ENCODE peak calls at places on chromosomes 12 and 14, in eight cellular contexts. Q is AG04450, L is Calu3, W is MM.1S, V is Peyer's patch, J is left lung, U is coronary artery, N is fibroblast of mammary gland. K is an unnamed sample.

GRCh38 chr14:25400607-25401206 is 350.8 kb upstream of the STXBP6 start:
- DNase-seq in Q (no peak), L (peak), W (peak), V (peak), J (no peak), U (no peak), N (peak), K (no peak)

GRCh38 chr12:60201891-60202290 is 606.1 kb downstream of the SLC16A7 start:
- DNase-seq in Q (no peak), L (no peak), W (no peak), V (no peak), J (no peak), U (no peak), N (peak), K (no peak)

GRCh38 chr12:131940121-131940520 is 9.6 kb upstream of the EP400 start:
- DNase-seq in Q (no peak), L (no peak), W (no peak), V (peak), J (peak), U (no peak), N (no peak), K (no peak)

GRCh38 chr12:130879781-130880389 is 8.0 kb downstream of the RAN start:
- DNase-seq in Q (no peak), L (no peak), W (no peak), V (no peak), J (no peak), U (no peak), N (no peak), K (no peak)

GRCh38 chr12:126212827-126213226 is 1147.6 kb downstream of the AACS start:
- DNase-seq in Q (no peak), L (no peak), W (no peak), V (no peak), J (no peak), U (no peak), N (no peak), K (no peak)

GRCh38 chr14:85535916-85536834 is 6.2 kb downstream of the FLRT2 start:
- DNase-seq in Q (no peak), L (no peak), W (no peak), V (no peak), J (no peak), U (no peak), N (peak), K (no peak)

GRCh38 chr12:47773062-47773857 is at the start of gene SLC48A1:
- DNase-seq in Q (no peak), L (peak), W (peak), V (peak), J (peak), U (no peak), N (peak), K (peak)

GRCh38 chr12:102427542-102427923 is 52.8 kb downstream of the IGF1 start:
- DNase-seq in Q (no peak), L (no peak), W (no peak), V (no peak), J (peak), U (no peak), N (no peak), K (no peak)

DNA sequence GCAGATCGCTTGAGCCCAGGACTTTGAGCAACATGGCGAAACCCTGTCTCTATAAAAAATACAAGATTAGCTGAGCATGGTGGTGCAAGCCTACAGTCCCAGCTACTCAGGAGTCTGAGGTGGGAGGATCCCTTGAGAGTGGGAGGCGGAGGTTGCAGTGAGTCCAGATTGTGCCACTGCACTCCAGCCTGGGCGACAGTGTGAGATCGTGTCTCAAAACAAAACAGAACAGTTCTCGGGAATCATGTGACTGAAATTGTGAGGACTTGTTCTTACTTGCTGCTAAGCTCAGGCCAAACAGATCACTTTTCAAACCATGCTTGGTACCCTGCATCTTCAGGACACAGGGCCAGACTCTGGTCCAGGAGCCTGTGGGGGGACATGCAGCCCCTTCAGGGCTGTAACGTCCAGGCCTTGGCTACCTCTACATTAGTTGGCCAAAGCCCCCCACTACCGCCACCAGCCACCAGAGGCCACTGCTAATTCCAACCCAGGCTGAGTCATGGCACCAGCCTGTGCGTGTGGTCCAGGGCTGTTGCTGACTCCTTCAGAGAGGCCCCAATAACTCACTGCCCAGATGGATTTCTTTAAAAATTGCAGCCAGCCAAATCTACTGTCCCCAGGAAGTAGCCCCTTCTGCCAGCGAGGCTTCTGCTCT is 33.4 kb upstream of the SYNDIG1L start:
- DNase-seq in Q (peak), L (peak), W (no peak), V (no peak), J (no peak), U (peak), N (peak), K (peak)
- TF ChIP-seq CTCF in Q (peak), L (no peak), W (peak), V (no peak), J (peak), U (no peak), N (peak), K (no peak)

GRCh38 chr12:20367731-20368652 is at the start of gene PDE3A:
- DNase-seq in Q (no peak), L (peak), W (peak), V (no peak), J (peak), U (peak), N (peak), K (no peak)
- TF ChIP-seq CTCF in Q (peak), L (no peak), W (no peak), V (no peak), J (no peak), U (no peak), N (peak), K (no peak)

GRCh38 chr12:54340845-54341244 is 15.9 kb downstream of the COPZ1 start:
- DNase-seq in Q (no peak), L (no peak), W (no peak), V (no peak), J (no peak), U (no peak), N (no peak), K (no peak)

GRCh38 chr12:54337854-54338650 is 13.1 kb downstream of the COPZ1 start:
- DNase-seq in Q (no peak), L (no peak), W (no peak), V (no peak), J (no peak), U (no peak), N (peak), K (no peak)

GRCh38 chr12:54333420-54334034 is 8.6 kb downstream of the COPZ1 start:
- DNase-seq in Q (no peak), L (no peak), W (no peak), V (no peak), J (no peak), U (no peak), N (no peak), K (no peak)

GRCh38 chr12:54338682-54339296 is 13.9 kb downstream of the COPZ1 start:
- DNase-seq in Q (no peak), L (no peak), W (no peak), V (no peak), J (no peak), U (no peak), N (peak), K (no peak)

DNA sequence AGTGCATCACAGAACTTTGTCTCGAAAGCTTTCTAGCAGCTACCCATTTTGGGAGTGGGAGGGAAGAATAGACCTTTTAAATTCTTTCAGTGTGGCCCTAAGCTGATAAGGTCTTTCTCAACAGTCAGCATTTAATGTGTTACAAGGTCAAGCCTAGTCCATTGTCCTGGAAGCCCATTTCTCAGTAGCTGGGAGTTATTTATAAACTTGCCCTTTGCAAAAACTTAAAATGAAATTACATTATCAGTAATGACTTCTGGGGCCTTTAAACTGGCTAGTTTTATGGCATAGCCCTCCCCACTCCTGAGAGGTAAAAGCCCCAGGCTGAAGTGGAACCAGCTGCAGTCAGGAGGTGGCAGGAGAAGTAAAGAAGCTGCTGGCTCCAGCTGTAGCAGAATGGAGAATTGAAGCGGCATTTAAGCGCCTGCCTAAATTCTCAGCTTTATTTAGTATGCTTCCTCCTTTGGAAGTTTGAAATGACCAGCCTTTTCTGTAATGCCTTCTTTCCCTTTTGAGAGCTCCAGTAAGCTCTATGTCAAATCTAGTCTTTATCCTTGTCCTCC is 12.4 kb downstream of the COPZ1 start:
- DNase-seq in Q (no peak), L (no peak), W (no peak), V (no peak), J (no peak), U (no peak), N (no peak), K (no peak)
- TF ChIP-seq CTCF in Q (peak), L (no peak), W (no peak), V (no peak), J (no peak), U (no peak), N (no peak), K (no peak)

GRCh38 chr12:3965096-3965495 is 91.9 kb upstream of the PARP11 start:
- DNase-seq in Q (no peak), L (no peak), W (no peak), V (no peak), J (no peak), U (peak), N (no peak), K (no peak)

GRCh38 chr12:3961573-3961972 is 88.4 kb upstream of the PARP11 start:
- DNase-seq in Q (no peak), L (no peak), W (no peak), V (no peak), J (no peak), U (no peak), N (no peak), K (no peak)

GRCh38 chr12:3967556-3968160 is 94.5 kb upstream of the PARP11 start:
- DNase-seq in Q (no peak), L (no peak), W (no peak), V (no peak), J (no peak), U (no peak), N (no peak), K (no peak)

GRCh38 chr12:3962661-3963483 is 89.7 kb upstream of the PARP11 start:
- DNase-seq in Q (no peak), L (no peak), W (no peak), V (peak), J (no peak), U (no peak), N (no peak), K (peak)

DNA sequence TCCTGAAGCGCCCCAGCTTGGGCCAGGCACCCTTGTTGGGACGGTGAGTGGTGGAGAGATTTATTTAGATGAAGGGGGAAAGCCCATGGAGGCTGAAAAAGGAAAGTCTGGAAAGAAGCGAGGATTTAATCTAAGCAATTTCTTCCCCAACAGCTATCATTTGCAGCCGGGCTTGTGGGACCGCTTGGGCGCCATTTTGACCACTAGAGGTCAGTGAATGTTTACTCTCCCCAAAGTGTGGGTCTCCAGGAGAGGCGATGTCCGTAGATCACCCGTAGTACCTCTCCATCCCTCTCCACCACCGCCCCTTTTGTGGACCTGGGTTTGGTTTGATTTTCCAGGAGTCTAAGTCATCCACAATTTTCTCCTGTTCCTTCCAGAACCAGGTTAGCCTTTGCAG is 91.2 kb upstream of the PARP11 start:
- DNase-seq in Q (no peak), L (no peak), W (peak), V (peak), J (no peak), U (no peak), N (peak), K (no peak)
- TF ChIP-seq CTCF in Q (peak), L (no peak), W (peak), V (no peak), J (no peak), U (no peak), N (peak), K (no peak)

GRCh38 chr12:38915783-38916182 is 10.4 kb upstream of the CPNE8 start:
- DNase-seq in Q (no peak), L (no peak), W (no peak), V (no peak), J (no peak), U (no peak), N (no peak), K (no peak)

GRCh38 chr12:38906482-38907170 is 1.2 kb upstream of the CPNE8 start:
- DNase-seq in Q (no peak), L (peak), W (peak), V (peak), J (peak), U (peak), N (peak), K (peak)

GRCh38 chr12:38907171-38907923 is 2.0 kb upstream of the CPNE8 start:
- DNase-seq in Q (no peak), L (no peak), W (no peak), V (no peak), J (no peak), U (no peak), N (peak), K (no peak)

GRCh38 chr12:38912116-38912515 is 6.7 kb upstream of the CPNE8 start:
- DNase-seq in Q (no peak), L (no peak), W (no peak), V (no peak), J (no peak), U (no peak), N (no peak), K (no peak)

GRCh38 chr12:38911611-38912010 is 6.2 kb upstream of the CPNE8 start:
- DNase-seq in Q (no peak), L (no peak), W (no peak), V (no peak), J (no peak), U (no peak), N (peak), K (no peak)
- TF ChIP-seq CTCF in Q (no peak), L (no peak), W (peak), V (no peak), J (no peak), U (no peak), N (no peak), K (no peak)

DNA sequence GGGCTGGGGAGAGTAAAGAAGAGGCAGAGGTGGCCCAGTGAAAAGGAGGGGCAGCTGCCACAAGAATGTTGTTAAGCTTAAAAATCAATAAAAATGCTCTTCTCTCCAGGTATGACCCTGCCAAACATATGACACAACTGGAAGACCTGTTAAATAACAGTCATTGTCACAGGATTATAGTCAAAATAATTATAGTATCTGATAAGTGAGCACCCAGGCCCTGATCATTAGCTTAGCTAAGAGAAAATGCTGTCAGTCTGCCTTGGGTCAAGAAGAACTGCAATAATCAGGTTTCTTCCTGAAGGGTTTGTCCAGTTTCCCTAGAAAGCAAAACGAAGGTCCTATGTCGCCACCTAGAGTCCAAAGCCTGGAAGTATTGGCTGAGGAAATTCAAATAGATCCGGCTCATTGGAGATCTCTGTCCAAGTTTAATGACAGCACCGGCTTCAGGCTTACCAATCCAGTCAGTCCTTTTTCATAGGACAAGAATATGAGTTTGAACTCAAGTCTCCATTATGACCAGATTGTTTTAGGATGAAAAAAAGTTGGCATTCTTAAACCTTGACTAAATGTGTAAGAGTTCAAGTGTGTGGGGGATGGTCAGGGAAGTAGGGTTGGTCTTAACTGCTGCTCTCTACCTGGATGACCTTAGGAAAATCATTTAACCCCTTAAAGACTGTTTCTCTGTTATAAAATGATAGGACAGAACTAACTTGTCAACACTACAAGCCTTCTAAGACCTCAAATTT is 22.5 kb upstream of the NKX2-8 start:
- DNase-seq in Q (peak), L (peak), W (peak), V (no peak), J (no peak), U (no peak), N (peak), K (no peak)
- TF ChIP-seq CTCF in Q (peak), L (peak), W (peak), V (no peak), J (peak), U (peak), N (peak), K (peak)

GRCh38 chr14:92923744-92924103 is 774 bp downstream of the CHGA start:
- DNase-seq in Q (no peak), L (no peak), W (no peak), V (no peak), J (no peak), U (no peak), N (no peak), K (no peak)

GRCh38 chr14:92924247-92924646 is 1.3 kb downstream of the CHGA start:
- DNase-seq in Q (no peak), L (no peak), W (peak), V (no peak), J (peak), U (no peak), N (no peak), K (no peak)

GRCh38 chr14:92925446-92925845 is 2.5 kb downstream of the CHGA start:
- DNase-seq in Q (no peak), L (no peak), W (no peak), V (no peak), J (peak), U (no peak), N (no peak), K (no peak)

GRCh38 chr14:92922155-92922735 is 705 bp upstream of the CHGA start:
- DNase-seq in Q (no peak), L (no peak), W (no peak), V (no peak), J (no peak), U (no peak), N (no peak), K (no peak)

DNA sequence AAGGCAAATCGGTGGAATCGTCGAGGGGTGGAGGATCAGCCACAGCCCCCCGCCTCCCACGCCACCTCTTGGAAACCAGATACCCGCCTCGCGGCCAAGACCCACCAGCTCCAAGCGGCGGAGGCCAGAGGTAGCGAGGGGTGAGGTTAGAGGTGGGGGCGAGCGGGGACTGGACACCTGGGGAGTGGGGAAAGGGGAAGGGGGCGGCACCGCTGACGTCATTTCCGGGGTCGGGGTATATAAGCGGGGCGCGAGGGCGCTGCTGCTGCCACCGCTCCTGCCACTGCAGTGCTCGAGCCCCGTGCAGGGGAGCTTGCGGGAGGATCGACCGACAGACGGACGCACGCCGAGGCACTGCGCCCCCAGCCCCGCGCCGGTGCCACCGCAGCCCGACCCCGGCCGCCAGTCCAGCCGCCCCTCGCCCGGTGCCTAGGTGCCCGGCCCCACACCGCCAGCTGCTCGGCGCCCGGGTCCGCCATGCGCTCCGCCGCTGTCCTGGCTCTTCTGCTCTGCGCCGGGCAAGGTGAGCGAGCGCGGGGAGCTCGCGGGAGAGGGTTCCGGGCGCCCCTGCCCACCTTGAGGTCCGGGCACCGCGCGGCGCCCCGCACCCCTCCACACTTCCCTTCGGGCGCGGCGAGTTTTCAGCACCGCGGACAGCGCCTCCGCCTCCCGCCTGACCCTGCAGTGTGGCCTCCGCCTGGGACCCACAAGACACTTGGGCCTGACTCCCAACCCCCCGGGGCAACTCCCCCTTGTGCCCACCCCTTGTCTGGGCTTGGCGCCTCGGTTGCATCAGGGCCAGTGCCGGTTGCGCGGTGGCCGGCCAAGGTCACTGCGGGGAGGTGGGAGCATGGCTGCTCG is at the start of gene CHGA:
- DNase-seq in Q (no peak), L (peak), W (no peak), V (no peak), J (peak), U (no peak), N (peak), K (peak)
- TF ChIP-seq CTCF in Q (no peak), L (no peak), W (no peak), V (no peak), J (no peak), U (no peak), N (no peak), K (no peak)

GRCh38 chr14:105993814-105994213 is 467.4 kb downstream of the TMEM121 start:
- DNase-seq in Q (no peak), L (no peak), W (no peak), V (no peak), J (no peak), U (no peak), N (no peak), K (no peak)

DNA sequence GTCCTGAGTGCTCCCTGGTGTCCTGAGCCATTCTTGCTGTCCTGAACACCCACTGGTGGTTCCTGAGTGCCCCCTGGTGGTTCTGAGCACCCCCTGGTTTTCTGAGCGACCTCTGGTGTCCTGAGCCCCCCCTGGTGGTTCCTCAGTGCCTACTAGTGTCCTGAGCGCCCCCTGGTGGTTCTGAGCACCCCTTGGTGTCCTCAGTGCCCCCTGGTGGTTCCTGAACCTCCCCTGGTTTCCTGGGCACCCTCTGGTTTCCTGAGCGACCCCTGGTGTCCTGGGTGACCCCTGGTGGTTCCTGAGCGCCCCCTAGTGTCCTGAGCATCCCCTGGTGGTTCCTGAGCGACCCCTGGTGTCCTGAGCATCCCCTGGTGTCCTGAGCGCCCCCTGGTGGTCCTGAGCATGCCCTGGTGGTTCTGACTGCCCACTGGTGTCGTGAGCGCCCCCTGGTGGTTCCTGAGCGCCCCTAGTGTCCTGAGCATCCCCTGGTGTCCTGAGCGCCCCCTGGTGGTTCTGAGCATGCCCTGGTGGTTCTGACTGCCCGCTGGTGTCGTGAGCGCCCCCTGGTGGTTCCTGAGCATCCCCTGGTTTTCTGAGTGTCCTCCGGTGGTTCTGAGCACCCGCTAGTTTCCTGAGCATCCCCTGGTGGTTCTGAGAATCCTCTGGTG is 473.1 kb downstream of the TMEM121 start:
- DNase-seq in Q (no peak), L (peak), W (no peak), V (no peak), J (peak), U (no peak), N (peak), K (peak)
- TF ChIP-seq CTCF in Q (peak), L (peak), W (no peak), V (no peak), J (peak), U (no peak), N (peak), K (peak)

K was measured in CD4-positive, alpha-beta T cell.